ENCODE peak calls at places on chromosome 10, in five cellular contexts. F, K, S, D and Y are unnamed samples.

GRCh38 chr10:121910673-121911420 is 17.0 kb downstream of the ATE1 start:
- DNase-seq in S (peak), F (no peak), D (no peak), K (no peak), Y (no peak)

GRCh38 chr10:123995461-123996131 is 97.8 kb downstream of the CHST15 start:
- DNase-seq in D (peak), F (peak), S (no peak), K (peak), Y (peak)

GRCh38 chr10:12382956-12383531 is 33.7 kb downstream of the CAMK1D start:
- DNase-seq in K (no peak), S (no peak), D (no peak), F (no peak), Y (no peak)

GRCh38 chr10:34906021-34906965 is 91.2 kb upstream of the PARD3 start:
- DNase-seq in S (no peak), F (peak), D (peak), K (peak), Y (peak)

GRCh38 chr10:26556756-26557640 is 118.9 kb downstream of the APBB1IP start:
- DNase-seq in K (peak), S (peak), F (peak), D (no peak), Y (peak)

GRCh38 chr10:45418859-45419672 is 45.0 kb downstream of the ALOX5 start:
- DNase-seq in K (peak), D (peak), F (no peak), S (peak), Y (peak)

GRCh38 chr10:9986786-9987185 is 1030.9 kb upstream of the CELF2 start:
- DNase-seq in K (no peak), D (no peak), S (no peak), F (no peak), Y (no peak)

GRCh38 chr10:100339236-100339635 is 7.8 kb upstream of the SCD start:
- DNase-seq in D (no peak), S (no peak), K (no peak), F (no peak), Y (no peak)

GRCh38 chr10:49571419-49571818 is 32.5 kb upstream of the ERCC6 start:
- DNase-seq in S (no peak), D (no peak), F (no peak), K (no peak), Y (no peak)

GRCh38 chr10:88968316-88968882 is 15.8 kb upstream of the ACTA2 start:
- DNase-seq in D (no peak), S (no peak), K (no peak), F (no peak), Y (no peak)

GRCh38 chr10:80191589-80192270 is 13.6 kb downstream of the ANXA11 start:
- DNase-seq in F (no peak), D (no peak), S (no peak), K (no peak), Y (no peak)

GRCh38 chr10:7478727-7479457 is 68.1 kb upstream of the SFMBT2 start:
- DNase-seq in F (no peak), K (no peak), D (no peak), S (no peak), Y (no peak)

GRCh38 chr10:61325183-61325582 is 128.0 kb downstream of the TMEM26 start:
- DNase-seq in F (no peak), D (no peak), S (no peak), K (no peak), Y (no peak)

GRCh38 chr10:132035476-132035875 is 30.3 kb upstream of the JAKMIP3 start:
- DNase-seq in D (no peak), S (no peak), F (no peak), K (no peak), Y (no peak)

GRCh38 chr10:48683424-48683823 is 1.2 kb upstream of the WDFY4 start:
- DNase-seq in S (no peak), F (no peak), D (no peak), K (no peak), Y (no peak)

GRCh38 chr10:3010819-3011422 is 56.4 kb upstream of the PFKP start:
- DNase-seq in D (no peak), K (no peak), S (no peak), F (no peak), Y (no peak)

GRCh38 chr10:87642988-87643387 is 16.7 kb upstream of the PAPSS2 start:
- DNase-seq in S (no peak), K (no peak), D (no peak), F (no peak), Y (no peak)

GRCh38 chr10:37860494-37861190 is 3.2 kb upstream of the ZNF248 start:
- DNase-seq in F (no peak), S (no peak), D (no peak), K (no peak), Y (no peak)

GRCh38 chr10:119344381-119344780 is 137.0 kb downstream of the GRK5 start:
- DNase-seq in K (no peak), S (no peak), D (no peak), F (no peak), Y (no peak)

GRCh38 chr10:65358565-65358964 is 1567.3 kb upstream of the LRRTM3 start:
- DNase-seq in D (no peak), S (peak), K (no peak), F (peak), Y (peak)

GRCh38 chr10:102658802-102659201 is 14.5 kb downstream of the TRIM8 start:
- DNase-seq in S (no peak), D (no peak), K (no peak), F (no peak), Y (no peak)

GRCh38 chr10:97499561-97500296 is 1.0 kb downstream of the UBTD1 start:
- DNase-seq in F (no peak), S (peak), D (peak), K (no peak), Y (no peak)